ENCODE peak calls at places on chromosomes 12 and 14, in nine cellular contexts. E is OCI-LY7; T is CD8-positive, alpha-beta T cell; H is left ventricle myocardium inferior; G is cardiac muscle cell; U is heart right ventricle; L is bronchial epithelial cell; Y is neural progenitor cell; Z is fibroblast of lung. W is an unnamed sample. For H3K36me3, the result is how much of the 10 kb centered on the place peaks cover.

GRCh38 chr12:54379401-54380201 is 4.9 kb downstream of the ZNF385A start:
- DNase-seq in Z (peak), G (peak), L (peak), Y (peak), U (peak), E (peak), H (peak), T (peak), W (peak)

GRCh38 chr14:64591809-64592208 is 42.0 kb downstream of the PPP1R36 start:
- DNase-seq in Z (no peak), T (no peak), E (no peak), Y (no peak), H (no peak), U (no peak), L (no peak), G (peak), W (no peak)

GRCh38 chr14:81447018-81447770 is 47.1 kb upstream of the STON2 start:
- DNase-seq in T (no peak), Z (no peak), Y (no peak), E (no peak), L (no peak), U (no peak), H (no peak), G (no peak), W (no peak)

GRCh38 chr12:101027200-101027599 is 182.8 kb downstream of the SLC5A8 start:
- DNase-seq in Y (peak), L (no peak), T (no peak), G (no peak), H (no peak), U (no peak), Z (no peak), E (no peak), W (no peak)

GRCh38 chr12:12214201-12214600 is 52.6 kb downstream of the LRP6 start:
- DNase-seq in E (no peak), U (no peak), Z (no peak), T (no peak), Y (no peak), G (no peak), L (no peak), H (no peak), W (no peak)

GRCh38 chr14:81459421-81459820 is 59.3 kb upstream of the STON2 start:
- DNase-seq in T (no peak), L (no peak), G (no peak), U (no peak), E (peak), Z (no peak), H (no peak), Y (no peak), W (no peak)

GRCh38 chr14:76752744-76753143 is 8.5 kb upstream of the VASH1 start:
- DNase-seq in E (no peak), Z (no peak), H (no peak), Y (peak), G (no peak), U (no peak), T (no peak), L (no peak), W (no peak)

GRCh38 chr14:104206281-104206904 is 68.0 kb downstream of the KIF26A start:
- DNase-seq in L (no peak), Z (no peak), G (no peak), H (no peak), E (no peak), U (no peak), Y (peak), T (peak), W (no peak)

GRCh38 chr14:74349757-74350156 is 1.5 kb downstream of the VRTN start:
- DNase-seq in U (no peak), E (no peak), Y (peak), G (no peak), H (no peak), Z (no peak), L (no peak), T (no peak), W (no peak)

GRCh38 chr12:40444174-40444573 is 219.4 kb downstream of the LRRK2 start:
- DNase-seq in U (no peak), T (no peak), L (no peak), E (no peak), H (no peak), Z (no peak), Y (no peak), G (no peak), W (no peak)

GRCh38 chr14:23602181-23603095 is 23.8 kb upstream of the JPH4 start:
- DNase-seq in E (no peak), Y (no peak), Z (no peak), L (no peak), H (no peak), U (no peak), T (no peak), G (no peak), W (no peak)

GRCh38 chr12:131940121-131940520 is 9.6 kb upstream of the EP400 start:
- DNase-seq in G (no peak), L (peak), H (no peak), Z (no peak), E (no peak), T (no peak), U (no peak), Y (no peak), W (no peak)

GRCh38 chr12:57097554-57097835 is 8.6 kb downstream of the NAB2 start:
- DNase-seq in E (no peak), Y (no peak), L (no peak), U (no peak), H (no peak), Z (no peak), G (no peak), T (no peak), W (no peak)

GRCh38 chr12:57094194-57095160 is 5.6 kb downstream of the NAB2 start:
- DNase-seq in L (no peak), E (no peak), Z (no peak), T (no peak), G (no peak), Y (no peak), H (no peak), U (no peak), W (no peak)

GRCh38 chr12:57096748-57097553 is 8.0 kb downstream of the NAB2 start:
- DNase-seq in Z (no peak), U (no peak), T (no peak), Y (no peak), G (no peak), E (no peak), H (no peak), L (no peak), W (no peak)

GRCh38 chr12:57095440-57095839 is 6.5 kb downstream of the NAB2 start:
- DNase-seq in G (no peak), T (no peak), L (no peak), Z (no peak), Y (no peak), H (no peak), U (no peak), E (no peak), W (no peak)

DNA sequence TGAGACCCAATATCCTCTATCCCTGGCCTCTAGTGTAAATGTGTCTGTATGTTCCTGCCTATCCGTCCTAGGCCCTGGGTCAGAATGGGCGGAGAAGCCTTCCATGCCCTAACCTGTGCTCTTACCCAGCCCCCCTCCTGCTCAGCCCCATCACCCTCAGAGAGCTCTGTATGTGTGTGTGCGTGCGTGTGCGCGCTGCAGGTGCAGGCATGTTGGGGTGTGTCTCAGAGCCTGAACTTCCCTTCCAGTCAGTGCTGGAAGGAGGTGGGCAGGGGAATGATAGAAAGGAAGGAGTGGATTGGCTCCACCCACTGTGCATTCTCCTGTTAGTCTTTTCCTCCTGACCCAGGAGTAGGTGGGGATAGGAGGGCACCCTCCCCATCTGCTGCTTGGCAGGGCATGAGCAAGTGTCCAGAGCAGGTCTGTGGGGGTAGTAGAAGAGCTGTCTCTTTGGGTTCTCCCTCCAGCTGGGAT is 7.2 kb downstream of the NAB2 start:
- DNase-seq in Z (no peak), H (no peak), T (no peak), Y (no peak), E (no peak), G (peak), L (peak), U (no peak), W (no peak)
- H3K36me3 ChIP-seq in Z (under half), H (half or more), T (half or more), Y (under half), E (half or more), G (under half), L (under half), U (under half), W (under half)

GRCh38 chr12:49098703-49099102 is 4.1 kb upstream of the DHH start:
- DNase-seq in T (no peak), Y (no peak), U (no peak), H (no peak), E (no peak), L (no peak), Z (no peak), G (no peak), W (no peak)

GRCh38 chr12:49098035-49098451 is 3.4 kb upstream of the DHH start:
- DNase-seq in L (peak), G (peak), Z (peak), H (peak), Y (peak), T (peak), E (peak), U (no peak), W (no peak)

GRCh38 chr12:49104822-49105221 is 5.8 kb downstream of the LMBR1L start:
- DNase-seq in H (no peak), E (no peak), T (no peak), G (no peak), Z (no peak), U (no peak), L (no peak), Y (no peak), W (no peak)

GRCh38 chr12:49097381-49097780 is 2.8 kb upstream of the DHH start:
- DNase-seq in E (no peak), G (no peak), Z (no peak), L (no peak), T (no peak), Y (no peak), U (no peak), H (no peak), W (no peak)

DNA sequence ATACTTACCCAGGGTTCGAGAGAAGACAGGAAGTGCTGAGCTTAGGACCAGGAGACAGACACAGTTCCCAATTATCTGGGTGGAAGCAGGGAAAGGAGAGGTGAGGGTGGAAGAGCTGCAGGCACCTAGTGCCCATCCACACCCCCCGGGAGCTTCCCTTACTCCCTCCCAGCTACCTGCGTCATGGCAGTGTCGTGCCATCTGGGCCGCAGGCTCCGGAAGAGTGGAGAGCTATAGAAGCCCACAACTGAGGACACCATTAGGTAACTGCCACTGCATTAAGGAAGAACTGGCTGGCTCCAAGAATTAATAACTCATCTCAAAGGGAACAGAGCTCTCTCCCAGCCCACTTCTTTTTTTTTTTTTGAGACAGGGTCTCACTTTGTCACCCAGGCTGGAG is 5.8 kb upstream of the DHH start:
- DNase-seq in U (no peak), Z (no peak), L (no peak), T (no peak), G (no peak), E (no peak), H (no peak), Y (no peak), W (no peak)
- H3K36me3 ChIP-seq in U (half or more), Z (under half), L (under half), T (under half), G (half or more), E (under half), H (half or more), Y (under half), W (under half)

GRCh38 chr14:100240725-100241032 is 1.7 kb downstream of the YY1 start:
- DNase-seq in T (no peak), E (no peak), Y (no peak), L (no peak), U (no peak), G (no peak), H (no peak), Z (no peak), W (no peak)
- H3K36me3 ChIP-seq in T (under half), E (half or more), Y (under half), L (under half), U (under half), G (under half), H (under half), Z (under half), W (under half)

GRCh38 chr12:128801879-128802391 is 21.8 kb downstream of the SLC15A4 start:
- DNase-seq in E (no peak), G (no peak), Y (no peak), L (peak), Z (no peak), H (no peak), T (no peak), U (no peak), W (no peak)
- H3K36me3 ChIP-seq in E (half or more), G (under half), Y (under half), L (under half), Z (under half), H (half or more), T (under half), U (under half), W (under half)